ENCODE peak calls at places on chromosome 22, in eight cellular contexts. T is cardiac fibroblast, V is A673, X is colonic mucosa, I is MM.1S, G is HL-60, H is prostate gland, W is PC-9. U is an unnamed sample.

GRCh38 chr22:31104869-31105268 is 2.5 kb downstream of the SELENOM start:
- DNase-seq in T (no peak), V (no peak), X (no peak), I (no peak), G (no peak), H (no peak), W (peak), U (no peak)

GRCh38 chr22:19951351-19951750 is 9.7 kb upstream of the TXNRD2 start:
- DNase-seq in T (no peak), V (no peak), X (no peak), I (no peak), G (no peak), H (no peak), W (no peak), U (no peak)

GRCh38 chr22:41367039-41367679 is 14.6 kb upstream of the TEF start:
- DNase-seq in T (peak), V (peak), X (peak), I (no peak), G (peak), H (peak), W (peak), U (peak)

GRCh38 chr22:40739723-40740122 is 60.4 kb downstream of the MCHR1 start:
- DNase-seq in T (no peak), V (no peak), X (no peak), I (no peak), G (no peak), H (no peak), W (no peak), U (no peak)

GRCh38 chr22:48829908-48830307 is 997.8 kb downstream of the BRD1 start:
- DNase-seq in T (no peak), V (no peak), X (no peak), I (no peak), G (no peak), H (no peak), W (no peak), U (no peak)

GRCh38 chr22:40276877-40277823 is 69.2 kb upstream of the ADSL start:
- DNase-seq in T (peak), V (no peak), X (no peak), I (no peak), G (no peak), H (no peak), W (no peak), U (peak)

GRCh38 chr22:20430641-20431519 is 6.7 kb downstream of the SCARF2 start:
- DNase-seq in T (no peak), V (peak), X (peak), I (no peak), G (peak), H (peak), W (no peak), U (no peak)

GRCh38 chr22:44159811-44160210 is 20.9 kb upstream of the PARVG start:
- DNase-seq in T (no peak), V (no peak), X (no peak), I (no peak), G (no peak), H (no peak), W (no peak), U (peak)

GRCh38 chr22:49076300-49077035 is 751.2 kb downstream of the BRD1 start:
- DNase-seq in T (no peak), V (no peak), X (no peak), I (no peak), G (no peak), H (no peak), W (no peak), U (no peak)

GRCh38 chr22:49951001-49951677 is 9.4 kb upstream of the PIM3 start:
- DNase-seq in T (no peak), V (no peak), X (peak), I (no peak), G (no peak), H (peak), W (peak), U (peak)

GRCh38 chr22:20089977-20090729 is 10.1 kb downstream of the DGCR8 start:
- DNase-seq in T (no peak), V (no peak), X (no peak), I (no peak), G (no peak), H (no peak), W (no peak), U (no peak)

GRCh38 chr22:48889887-48890692 is 937.6 kb downstream of the BRD1 start:
- DNase-seq in T (no peak), V (no peak), X (peak), I (no peak), G (no peak), H (no peak), W (no peak), U (no peak)

GRCh38 chr22:50201191-50202129 is 649 bp downstream of the SELENOO start:
- DNase-seq in T (no peak), V (peak), X (peak), I (no peak), G (no peak), H (no peak), W (no peak), U (no peak)

GRCh38 chr22:19488285-19488684 is 8.6 kb downstream of the CDC45 start:
- DNase-seq in T (no peak), V (no peak), X (no peak), I (no peak), G (no peak), H (no peak), W (no peak), U (no peak)

GRCh38 chr22:21936151-21936778 is 16.4 kb downstream of the PPM1F start:
- DNase-seq in T (peak), V (no peak), X (no peak), I (no peak), G (peak), H (no peak), W (no peak), U (no peak)

GRCh38 chr22:20422965-20423635 is 14.5 kb downstream of the SCARF2 start:
- DNase-seq in T (peak), V (no peak), X (peak), I (no peak), G (no peak), H (no peak), W (no peak), U (peak)

GRCh38 chr22:20027966-20028854 is 7.3 kb downstream of the TANGO2 start:
- DNase-seq in T (peak), V (peak), X (no peak), I (no peak), G (no peak), H (no peak), W (no peak), U (peak)

GRCh38 chr22:49149721-49150608 is 677.7 kb downstream of the BRD1 start:
- DNase-seq in T (no peak), V (no peak), X (no peak), I (no peak), G (no peak), H (no peak), W (no peak), U (no peak)

GRCh38 chr22:32951081-32951806 is 106.9 kb downstream of the SYN3 start:
- DNase-seq in T (peak), V (peak), X (no peak), I (no peak), G (no peak), H (no peak), W (no peak), U (no peak)

GRCh38 chr22:48783821-48784266 is 1043.8 kb downstream of the BRD1 start:
- DNase-seq in T (no peak), V (no peak), X (no peak), I (no peak), G (no peak), H (no peak), W (no peak), U (no peak)

GRCh38 chr22:35617137-35617755 is at the start of gene MB:
- DNase-seq in T (no peak), V (no peak), X (no peak), I (no peak), G (no peak), H (no peak), W (no peak), U (no peak)

GRCh38 chr22:24845036-24845918 is 39.3 kb downstream of the SGSM1 start:
- DNase-seq in T (no peak), V (no peak), X (no peak), I (no peak), G (no peak), H (no peak), W (peak), U (peak)

GRCh38 chr22:48396785-48397530 is 1430.7 kb downstream of the BRD1 start:
- DNase-seq in T (no peak), V (no peak), X (no peak), I (no peak), G (no peak), H (no peak), W (no peak), U (no peak)

GRCh38 chr22:44210721-44211120 is 30.0 kb downstream of the PARVG start:
- DNase-seq in T (peak), V (no peak), X (no peak), I (no peak), G (no peak), H (no peak), W (no peak), U (peak)

GRCh38 chr22:36689583-36689982 is 14.0 kb downstream of the CACNG2 start:
- DNase-seq in T (no peak), V (no peak), X (no peak), I (no peak), G (no peak), H (no peak), W (no peak), U (no peak)
- TF ChIP-seq CTCF in T (no peak), V (no peak), X (no peak), I (no peak), G (no peak), H (no peak), W (no peak), U (no peak)

DNA sequence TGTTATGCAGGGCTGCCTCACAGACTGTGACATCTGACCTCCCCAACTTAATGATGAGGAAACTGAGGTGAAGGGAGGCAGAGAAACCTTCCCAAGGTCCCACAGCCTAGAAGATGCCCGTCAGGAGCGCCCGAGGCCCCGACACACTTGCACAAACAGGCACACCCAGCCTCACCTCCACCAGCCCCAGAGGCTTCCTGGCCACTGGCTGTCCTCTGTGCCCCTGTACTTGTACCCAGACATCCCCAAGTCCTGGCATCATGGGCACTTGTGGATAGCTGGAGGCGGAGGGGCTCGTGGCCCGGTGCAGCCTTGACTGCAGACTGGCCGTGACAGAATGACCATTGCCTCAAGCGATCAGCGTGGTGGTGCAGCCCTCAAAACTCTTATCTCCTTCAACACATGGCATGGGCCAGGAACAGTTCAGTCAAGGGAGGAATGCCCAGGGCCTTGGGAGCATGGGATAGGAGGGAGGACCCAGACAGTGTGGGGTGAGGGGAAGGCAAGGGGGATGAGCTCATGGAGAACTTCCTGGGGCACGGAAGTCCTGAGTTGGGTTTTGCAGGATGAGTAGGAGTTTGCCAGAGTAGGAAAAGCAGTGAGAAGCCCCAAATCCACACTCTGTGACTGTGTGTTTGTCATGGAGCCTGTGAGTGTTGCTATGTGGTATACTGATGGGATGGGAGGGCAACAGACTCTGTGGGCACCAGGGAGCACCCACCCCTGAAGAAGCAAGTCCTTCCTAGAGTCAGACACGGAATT is 25.8 kb upstream of the PPARA start:
- DNase-seq in T (no peak), V (no peak), X (no peak), I (no peak), G (no peak), H (no peak), W (no peak), U (no peak)
- H3K4me3 ChIP-seq in T (no peak), V (no peak), X (no peak), I (no peak), G (no peak), H (no peak), W (no peak), U (no peak)

GRCh38 chr22:29480512-29481264 is 670 bp downstream of the NEFH start:
- DNase-seq in T (peak), V (peak), X (no peak), I (no peak), G (peak), H (no peak), W (peak), U (peak)
- TF ChIP-seq CTCF in T (no peak), V (peak), X (no peak), I (no peak), G (peak), H (no peak), W (no peak), U (no peak)

DNA sequence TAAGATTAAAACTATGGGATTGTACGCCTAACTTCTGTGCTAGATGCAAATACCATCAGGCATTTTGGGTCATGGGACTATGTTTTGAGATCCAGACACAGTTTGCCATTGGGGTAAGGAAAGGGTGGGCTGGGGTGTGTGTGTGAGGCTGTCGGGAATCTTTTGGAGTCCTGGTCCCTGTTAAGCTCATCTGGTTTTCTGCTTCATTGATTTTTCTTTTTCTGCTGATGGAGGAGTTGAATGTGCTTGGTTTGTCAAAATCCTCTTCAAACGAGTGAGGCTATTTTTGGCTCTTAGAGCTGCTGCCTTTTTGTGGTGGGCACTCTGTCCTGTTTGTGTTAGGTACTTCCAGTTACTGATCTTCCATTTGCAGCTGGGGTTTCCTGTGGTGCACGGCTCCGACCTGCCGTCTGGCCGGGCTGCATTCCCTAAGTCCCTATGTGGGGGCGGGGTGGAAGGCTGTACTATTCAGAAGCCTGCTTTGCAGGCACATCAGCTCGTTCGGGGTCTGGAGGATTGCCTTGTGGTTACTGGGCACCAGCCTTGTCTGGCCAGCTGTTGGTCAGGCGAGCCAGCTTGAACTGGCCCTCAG is 2.9 kb downstream of the BCR start:
- DNase-seq in T (peak), V (peak), X (peak), I (peak), G (no peak), H (peak), W (peak), U (peak)
- H3K4me3 ChIP-seq in T (peak), V (peak), X (peak), I (peak), G (peak), H (peak), W (peak), U (peak)

GRCh38 chr22:27416553-27417427 is 384.8 kb downstream of the MN1 start:
- DNase-seq in T (peak), V (peak), X (no peak), I (no peak), G (no peak), H (peak), W (peak), U (peak)
- TF ChIP-seq CTCF in T (peak), V (no peak), X (no peak), I (no peak), G (no peak), H (no peak), W (no peak), U (no peak)

GRCh38 chr22:37517826-37518450 is 1.3 kb downstream of the CARD10 start:
- DNase-seq in T (no peak), V (no peak), X (no peak), I (no peak), G (no peak), H (no peak), W (no peak), U (no peak)
- H3K4me3 ChIP-seq in T (peak), V (no peak), X (peak), I (no peak), G (no peak), H (peak), W (peak), U (peak)

GRCh38 chr22:42967005-42967404 is 47.9 kb downstream of the PACSIN2 start:
- DNase-seq in T (no peak), V (no peak), X (no peak), I (no peak), G (no peak), H (no peak), W (no peak), U (no peak)

GRCh38 chr22:42966389-42966998 is 48.5 kb downstream of the PACSIN2 start:
- DNase-seq in T (no peak), V (peak), X (no peak), I (no peak), G (no peak), H (no peak), W (no peak), U (no peak)

GRCh38 chr22:42969348-42969975 is 45.5 kb downstream of the PACSIN2 start:
- DNase-seq in T (peak), V (no peak), X (no peak), I (no peak), G (no peak), H (no peak), W (no peak), U (peak)

GRCh38 chr22:42970029-42970428 is 44.9 kb downstream of the PACSIN2 start:
- DNase-seq in T (no peak), V (no peak), X (no peak), I (no peak), G (no peak), H (no peak), W (peak), U (no peak)

DNA sequence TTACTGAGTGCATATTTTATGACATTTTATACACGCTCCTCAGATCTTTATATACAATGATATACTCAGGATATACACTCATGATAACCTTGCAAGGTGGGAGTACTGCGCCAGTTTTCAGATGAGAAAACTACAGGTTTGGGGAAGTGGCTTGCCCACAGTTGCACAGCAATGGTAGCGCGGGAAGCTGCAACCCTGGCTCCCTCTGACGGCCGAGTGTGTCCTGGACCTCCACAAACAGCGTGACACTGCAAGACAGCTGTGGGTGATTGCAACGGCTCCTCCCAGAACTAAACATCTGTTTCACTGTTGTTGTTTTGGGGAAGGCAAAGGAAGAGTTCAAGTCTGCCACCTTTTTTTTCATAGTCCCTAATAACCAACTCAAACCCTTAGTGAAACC is 47.0 kb downstream of the PACSIN2 start:
- DNase-seq in T (no peak), V (no peak), X (peak), I (no peak), G (peak), H (no peak), W (no peak), U (no peak)
- TF ChIP-seq CTCF in T (peak), V (no peak), X (no peak), I (no peak), G (peak), H (no peak), W (no peak), U (no peak)

GRCh38 chr22:46961591-46962290 is 199.3 kb downstream of the TBC1D22A start:
- DNase-seq in T (no peak), V (no peak), X (no peak), I (no peak), G (no peak), H (no peak), W (no peak), U (no peak)
- H3K4me3 ChIP-seq in T (no peak), V (no peak), X (no peak), I (no peak), G (no peak), H (no peak), W (no peak), U (no peak)

U was measured in fibroblast of the aortic adventitia.